ENCODE peak calls at places on chromosome 10, in seven cellular contexts. R is effector memory CD8-positive, alpha-beta T cell; W is foreskin melanocyte; N is activated T-helper 1 cell treated with anti-CD3 and anti-CD28 coated beads, Interleukin-2, amount 50 U/mL, for 16 hours; Q is activated CD4-positive, CD25-positive, alpha-beta regulatory T cell; G is breast epithelium; C is activated CD8-positive, alpha-beta T cell treated with anti-CD3 and anti-CD28 coated beads, Interleukin-2, amount 10 ng/mL, durations not matched to agents 7 days and 5 days. Z is an unnamed sample.

GRCh38 chr10:116980041-116980440 is 24.9 kb downstream of the SHTN1 start:
- DNase-seq in R (no peak), C (no peak), Q (no peak), W (no peak), G (no peak), N (no peak), Z (no peak)

GRCh38 chr10:100327007-100327700 is 2.9 kb downstream of the PKD2L1 start:
- DNase-seq in W (no peak), Q (no peak), G (no peak), R (no peak), C (peak; percentile 58), N (no peak), Z (no peak)

GRCh38 chr10:3948843-3949242 is 163.8 kb upstream of the KLF6 start:
- DNase-seq in N (peak; percentile 64), W (no peak), Q (no peak), R (peak; percentile 78), C (peak; percentile 92), G (no peak), Z (no peak)

GRCh38 chr10:119505588-119506315 is 36.8 kb downstream of the RGS10 start:
- DNase-seq in G (no peak), N (no peak), R (no peak), W (no peak), C (no peak), Q (no peak), Z (no peak)

GRCh38 chr10:49362596-49363260 is 33.2 kb downstream of the DRGX start:
- DNase-seq in G (no peak), Q (no peak), R (no peak), N (no peak), C (peak; percentile 11), W (no peak), Z (no peak)

GRCh38 chr10:28503114-28503513 is 29.8 kb upstream of the WAC start:
- DNase-seq in C (no peak), G (peak; percentile 45), Q (no peak), W (no peak), R (no peak), N (no peak), Z (peak; percentile 64)

GRCh38 chr10:28280652-28281051 is 22.2 kb downstream of the MPP7 start:
- DNase-seq in N (no peak), R (no peak), W (no peak), Q (no peak), C (no peak), G (no peak), Z (no peak)

GRCh38 chr10:30207485-30208052 is 141.5 kb downstream of the MTPAP start:
- DNase-seq in G (no peak), R (no peak), W (no peak), Q (no peak), N (no peak), C (no peak), Z (no peak)

GRCh38 chr10:26824015-26824690 is 36.6 kb downstream of the ABI1 start:
- DNase-seq in R (no peak), G (no peak), N (no peak), C (no peak), W (peak; percentile 71), Q (no peak), Z (no peak)

GRCh38 chr10:16828731-16829175 is 11.5 kb upstream of the RSU1 start:
- DNase-seq in W (peak; percentile 63), R (no peak), G (no peak), N (no peak), C (no peak), Q (no peak), Z (no peak)

GRCh38 chr10:77289027-77289501 is 348.5 kb downstream of the KCNMA1 start:
- DNase-seq in W (no peak), R (no peak), N (no peak), C (no peak), G (no peak), Q (no peak), Z (no peak)

GRCh38 chr10:84078771-84079170 is 60.5 kb upstream of the GHITM start:
- DNase-seq in C (no peak), R (no peak), W (no peak), G (no peak), Q (no peak), N (no peak), Z (no peak)

GRCh38 chr10:89563861-89564478 is 28.6 kb upstream of the SLC16A12 start:
- DNase-seq in R (peak; percentile 20), G (no peak), W (peak; percentile 10), C (peak; percentile 36), Q (no peak), N (no peak), Z (no peak)

GRCh38 chr10:99870051-99870730 is 87.8 kb downstream of the ABCC2 start:
- DNase-seq in W (no peak), C (peak; percentile 46), N (no peak), R (peak; percentile 6), Q (no peak), G (no peak), Z (no peak)

Z was measured in NCI-H1048.